ENCODE peak calls at places on chromosomes 12 and 14, in seven cellular contexts. G is tibial nerve, Z is uterus, I is stomach, K is esophagus squamous epithelium, F is gastrocnemius medialis, O is ovary. U is an unnamed sample.
A peak's percentile ranks its signal among the peaks of the same experiment; 100 is the strongest.

GRCh38 chr14:78157855-78158436 is 12.2 kb upstream of the NRXN3 start:
- DNase-seq in K (no peak), Z (no peak), I (peak; percentile 28), O (no peak), F (no peak), G (no peak), U (no peak)

GRCh38 chr12:7433276-7433822 is 10.6 kb downstream of the CD163L1 start:
- DNase-seq in Z (no peak), I (no peak), O (no peak), G (no peak), K (no peak), F (no peak), U (peak; percentile 47)

GRCh38 chr14:67744057-67744456 is 42.4 kb downstream of the RDH12 start:
- DNase-seq in F (no peak), I (no peak), K (no peak), Z (no peak), O (no peak), G (no peak), U (no peak)

GRCh38 chr14:66752109-66752508 is 244.2 kb downstream of the GPHN start:
- DNase-seq in F (no peak), G (no peak), O (no peak), K (no peak), Z (no peak), I (no peak), U (no peak)

GRCh38 chr12:25581067-25581466 is 28.0 kb upstream of the LMNTD1 start:
- DNase-seq in I (no peak), F (no peak), G (no peak), O (no peak), Z (no peak), K (no peak), U (no peak)

GRCh38 chr14:75162631-75163030 is 13.8 kb downstream of the TMED10 start:
- DNase-seq in Z (no peak), O (no peak), K (no peak), G (no peak), I (no peak), F (no peak), U (no peak)

GRCh38 chr14:30185832-30186231 is 258.2 kb upstream of the PRKD1 start:
- DNase-seq in K (no peak), O (no peak), I (no peak), F (no peak), Z (no peak), G (no peak), U (no peak)

GRCh38 chr14:94385553-94386057 is 2.8 kb downstream of the SERPINA1 start:
- DNase-seq in G (no peak), K (no peak), Z (no peak), F (no peak), O (no peak), I (no peak), U (no peak)

GRCh38 chr12:132633398-132633797 is 14.8 kb downstream of the P2RX2 start:
- DNase-seq in K (no peak), G (no peak), I (no peak), O (no peak), Z (no peak), F (no peak), U (no peak)

GRCh38 chr12:42960087-42960527 is 370.6 kb upstream of the PRICKLE1 start:
- DNase-seq in F (no peak), O (no peak), K (no peak), G (no peak), Z (no peak), I (no peak), U (no peak)

GRCh38 chr12:42963993-42964392 is 374.4 kb upstream of the PRICKLE1 start:
- DNase-seq in O (no peak), F (no peak), G (no peak), Z (no peak), K (no peak), I (no peak), U (no peak)

GRCh38 chr12:42962384-42962783 is 372.8 kb upstream of the PRICKLE1 start:
- DNase-seq in I (no peak), O (no peak), K (no peak), G (no peak), F (no peak), Z (no peak), U (no peak)

GRCh38 chr12:42958271-42958674 is 368.7 kb upstream of the PRICKLE1 start:
- DNase-seq in G (no peak), K (no peak), I (no peak), Z (no peak), O (no peak), F (no peak), U (no peak)

DNA sequence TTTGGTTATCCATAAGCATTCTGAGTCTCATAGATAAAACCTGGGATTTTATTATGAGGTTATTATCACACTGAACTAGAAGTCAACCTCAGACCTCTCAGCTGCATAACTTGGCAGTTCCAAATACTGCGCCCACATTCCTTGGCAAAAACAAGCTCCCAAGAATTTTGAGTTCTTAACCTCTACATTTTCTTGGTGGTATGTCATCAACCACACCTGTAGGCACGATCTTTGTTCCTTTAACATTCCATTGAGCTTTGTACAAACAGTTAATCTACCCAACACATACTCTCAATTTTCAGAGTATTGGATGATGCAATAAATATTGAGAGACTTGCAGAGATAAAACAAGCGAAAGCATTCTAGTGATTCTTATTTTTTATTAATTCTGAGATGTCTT is 371.8 kb upstream of the PRICKLE1 start:
- DNase-seq in K (no peak), G (no peak), Z (no peak), F (no peak), O (no peak), I (no peak), U (peak; percentile 26)
- TF ChIP-seq POLR2A in K (no peak), G (no peak), Z (no peak), F (no peak), O (no peak), I (no peak), U (no peak)

GRCh38 chr12:95637010-95637409 is 85.7 kb upstream of the USP44 start:
- DNase-seq in I (no peak), G (no peak), O (no peak), K (no peak), Z (no peak), F (no peak), U (no peak)

GRCh38 chr12:95633049-95633545 is 81.8 kb upstream of the USP44 start:
- DNase-seq in G (no peak), F (no peak), Z (peak; percentile 18), O (no peak), K (no peak), I (peak; percentile 55), U (peak; percentile 71)

GRCh38 chr12:95634622-95635621 is 83.6 kb upstream of the USP44 start:
- DNase-seq in Z (no peak), F (no peak), I (peak; percentile 76), K (no peak), O (no peak), G (no peak), U (no peak)

GRCh38 chr12:95630496-95630895 is 79.2 kb upstream of the USP44 start:
- DNase-seq in F (no peak), K (no peak), Z (no peak), G (no peak), O (no peak), I (no peak), U (no peak)

DNA sequence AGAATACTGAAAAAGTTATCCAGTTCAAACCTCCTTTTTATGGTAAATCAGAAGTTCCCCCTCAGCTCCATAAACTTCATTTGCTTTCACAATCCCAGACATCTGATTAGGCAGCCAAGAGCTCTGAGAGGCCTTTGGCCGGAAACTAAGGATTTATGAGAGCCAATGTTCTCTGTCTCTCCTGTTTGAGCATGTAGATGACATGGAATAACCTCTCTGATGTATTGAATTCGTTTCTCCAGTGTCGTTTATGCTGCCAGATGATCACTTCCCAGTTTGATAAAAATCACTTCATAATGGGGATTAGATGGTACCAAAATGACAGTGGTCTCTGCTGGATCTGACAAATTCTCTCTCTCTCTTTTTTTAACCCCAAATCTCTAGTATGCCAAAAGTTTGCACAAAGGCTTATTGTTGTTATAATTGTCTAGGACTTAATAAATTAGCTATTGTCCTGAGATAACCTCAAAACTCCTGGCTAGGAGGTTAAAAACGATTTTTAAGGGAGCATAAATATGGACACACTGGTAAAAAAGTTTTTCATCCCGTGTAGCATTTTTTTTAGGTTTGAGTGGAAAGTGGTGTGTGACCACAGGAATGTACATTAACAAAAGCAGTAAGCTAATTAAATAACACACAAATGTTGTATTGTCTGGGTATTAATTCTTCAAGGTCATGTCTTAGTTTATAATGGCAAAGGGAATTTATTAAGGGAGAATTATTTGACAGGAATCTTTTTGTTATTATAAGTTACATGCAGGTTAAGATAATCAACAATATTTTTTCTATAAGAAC is 82.6 kb upstream of the USP44 start:
- DNase-seq in Z (no peak), K (no peak), F (no peak), G (peak; percentile 16), O (no peak), I (no peak), U (no peak)
- TF ChIP-seq POLR2A in Z (no peak), K (no peak), F (no peak), G (no peak), O (no peak), I (no peak), U (no peak)

GRCh38 chr14:20820063-20820904 is 17.6 kb upstream of the RNASE1 start:
- DNase-seq in F (no peak), Z (no peak), O (no peak), K (no peak), I (no peak), G (no peak), U (no peak)
- TF ChIP-seq POLR2A in F (no peak), Z (no peak), O (no peak), K (no peak), I (no peak), G (no peak), U (no peak)

GRCh38 chr12:51217968-51218606 is at the start of gene POU6F1:
- DNase-seq in O (peak; percentile 84), K (no peak), G (peak; percentile 57), I (peak; percentile 72), Z (peak; percentile 78), F (peak; percentile 52), U (peak; percentile 86)

GRCh38 chr12:51219345-51219744 is 1.5 kb upstream of the POU6F1 start:
- DNase-seq in G (no peak), O (no peak), Z (no peak), F (no peak), I (no peak), K (no peak), U (no peak)

GRCh38 chr12:51216652-51217051 is 1.2 kb downstream of the POU6F1 start:
- DNase-seq in F (no peak), G (no peak), O (no peak), I (no peak), Z (no peak), K (no peak), U (no peak)

GRCh38 chr12:51218607-51219161 is 822 bp upstream of the POU6F1 start:
- DNase-seq in F (no peak), I (peak; percentile 65), K (no peak), Z (peak; percentile 30), O (no peak), G (no peak), U (no peak)

DNA sequence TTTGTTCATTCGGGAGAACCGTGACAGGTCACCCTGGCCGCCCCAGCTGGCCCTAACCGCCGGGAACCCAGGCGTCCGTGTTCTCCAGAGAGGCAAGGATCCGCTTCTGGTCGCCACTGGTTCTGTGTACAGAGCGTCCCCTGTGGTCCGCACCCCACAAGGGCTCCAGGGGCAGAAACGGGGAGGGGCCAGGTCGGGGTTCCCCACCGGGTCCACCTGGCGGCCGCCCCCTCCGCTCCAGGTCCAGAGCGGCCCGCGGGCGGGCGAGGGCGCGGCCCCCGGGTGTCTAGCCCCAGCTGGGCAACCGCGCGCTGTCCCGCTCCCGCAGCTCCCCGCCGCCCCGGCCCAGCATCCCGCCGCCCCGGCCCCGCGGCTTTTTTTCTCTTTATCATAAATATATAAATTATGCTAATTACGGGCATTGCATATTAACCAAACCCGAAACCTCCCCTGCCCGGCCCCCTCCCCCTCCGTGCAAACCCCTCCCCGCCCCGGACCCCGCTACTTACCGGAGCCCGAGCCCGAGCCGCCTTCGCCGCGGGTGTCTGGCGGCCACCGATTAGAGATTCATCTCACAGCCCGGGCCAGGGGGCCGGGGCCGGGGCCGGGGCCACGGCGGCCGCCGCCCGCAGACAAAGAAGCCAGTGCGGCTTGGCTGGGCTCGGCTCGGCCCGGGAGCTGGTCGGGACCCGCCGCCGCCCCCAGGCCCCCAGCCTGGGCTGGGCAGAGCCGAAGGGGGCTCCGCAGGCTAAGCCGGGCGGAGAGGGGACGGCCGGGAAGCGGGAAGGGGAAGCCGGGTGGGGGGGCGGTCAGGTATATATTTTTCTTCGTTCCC is 512 bp downstream of the POU6F1 start:
- DNase-seq in O (peak; percentile 74), Z (peak; percentile 65), F (peak; percentile 36), K (no peak), G (peak; percentile 36), I (peak; percentile 57), U (peak; percentile 50)
- TF ChIP-seq POLR2A in O (no peak), Z (no peak), F (peak; percentile 41), K (no peak), G (no peak), I (no peak), U (no peak)

U was measured in H54.